ENCODE peak calls at places on chromosomes 11 and 22, in five cellular contexts. One of them, this sample, is unnamed.

GRCh38 chr22:37368058-37368457 is 59.2 kb downstream of the ELFN2 start:
- DNase-seq in trophoblast cell: no peak
- DNase-seq in H9: no peak
- DNase-seq in H1: no peak
- DNase-seq in mesenchymal stem cell: no peak
- DNase-seq in this sample: no peak

GRCh38 chr11:44557464-44557863 is 8.0 kb upstream of the CD82 start:
- DNase-seq in H9: no peak
- DNase-seq in mesenchymal stem cell: no peak
- DNase-seq in H1: no peak
- DNase-seq in trophoblast cell: no peak
- DNase-seq in this sample: no peak

GRCh38 chr11:32949739-32950138 is 57.1 kb downstream of the QSER1 start:
- DNase-seq in H1: no peak
- DNase-seq in H9: no peak
- DNase-seq in mesenchymal stem cell: no peak
- DNase-seq in trophoblast cell: no peak
- DNase-seq in this sample: no peak

GRCh38 chr11:122721964-122722266 is 66.4 kb downstream of the UBASH3B start:
- DNase-seq in mesenchymal stem cell: peak
- DNase-seq in H1: no peak
- DNase-seq in trophoblast cell: peak
- DNase-seq in H9: no peak
- DNase-seq in this sample: no peak

GRCh38 chr11:68892576-68892975 is 11.1 kb downstream of the MRPL21 start:
- DNase-seq in trophoblast cell: no peak
- DNase-seq in H1: no peak
- DNase-seq in mesenchymal stem cell: no peak
- DNase-seq in H9: no peak
- DNase-seq in this sample: no peak

GRCh38 chr11:78541537-78541936 is 33.1 kb downstream of the NARS2 start:
- DNase-seq in mesenchymal stem cell: no peak
- DNase-seq in H1: no peak
- DNase-seq in H9: no peak
- DNase-seq in trophoblast cell: no peak
- DNase-seq in this sample: no peak

GRCh38 chr11:118928108-118928869 is 2.6 kb upstream of the BCL9L start:
- DNase-seq in mesenchymal stem cell: peak
- DNase-seq in H9: peak
- DNase-seq in H1: no peak
- DNase-seq in trophoblast cell: peak
- DNase-seq in this sample: peak

GRCh38 chr11:67416416-67417335 is 1.2 kb downstream of the CARNS1 start:
- DNase-seq in H1: no peak
- DNase-seq in H9: no peak
- DNase-seq in mesenchymal stem cell: no peak
- DNase-seq in trophoblast cell: no peak
- DNase-seq in this sample: no peak

GRCh38 chr11:34405079-34405858 is 33.5 kb upstream of the CAT start:
- DNase-seq in trophoblast cell: no peak
- DNase-seq in H1: no peak
- DNase-seq in H9: no peak
- DNase-seq in mesenchymal stem cell: no peak
- DNase-seq in this sample: no peak

GRCh38 chr22:22111267-22111751 is 128.7 kb upstream of the TOP3B start:
- DNase-seq in H1: no peak
- DNase-seq in H9: no peak
- DNase-seq in mesenchymal stem cell: peak
- DNase-seq in trophoblast cell: no peak
- DNase-seq in this sample: no peak

GRCh38 chr11:94203070-94203469 is 74.4 kb downstream of the PANX1 start:
- DNase-seq in H9: no peak
- DNase-seq in H1: no peak
- DNase-seq in mesenchymal stem cell: no peak
- DNase-seq in trophoblast cell: no peak
- DNase-seq in this sample: no peak

GRCh38 chr11:96204721-96205459 is 138.1 kb downstream of the MAML2 start:
- DNase-seq in H9: no peak
- DNase-seq in mesenchymal stem cell: no peak
- DNase-seq in H1: no peak
- DNase-seq in trophoblast cell: no peak
- DNase-seq in this sample: no peak

GRCh38 chr11:110147965-110148709 is 54.9 kb downstream of the ZC3H12C start:
- DNase-seq in H1: no peak
- DNase-seq in H9: no peak
- DNase-seq in mesenchymal stem cell: peak
- DNase-seq in trophoblast cell: no peak
- DNase-seq in this sample: no peak

GRCh38 chr11:33735426-33736147 is 636 bp downstream of the CD59 start:
- DNase-seq in H9: no peak
- DNase-seq in mesenchymal stem cell: peak
- DNase-seq in H1: no peak
- DNase-seq in trophoblast cell: peak
- DNase-seq in this sample: peak

GRCh38 chr22:37784829-37785495 is 22.8 kb upstream of the GCAT start:
- DNase-seq in H9: peak
- DNase-seq in trophoblast cell: peak
- DNase-seq in H1: no peak
- DNase-seq in mesenchymal stem cell: no peak
- DNase-seq in this sample: no peak

GRCh38 chr11:93020248-93021088 is 51.0 kb downstream of the MTNR1B start:
- DNase-seq in H9: no peak
- DNase-seq in trophoblast cell: no peak
- DNase-seq in mesenchymal stem cell: peak
- DNase-seq in H1: no peak
- DNase-seq in this sample: peak

GRCh38 chr11:16778876-16779275 is 40.4 kb downstream of the C11orf58 start:
- DNase-seq in trophoblast cell: no peak
- DNase-seq in H9: no peak
- DNase-seq in mesenchymal stem cell: no peak
- DNase-seq in H1: no peak
- DNase-seq in this sample: no peak

GRCh38 chr11:26493616-26494015 is 78.4 kb downstream of the MUC15 start:
- DNase-seq in H9: no peak
- DNase-seq in trophoblast cell: no peak
- DNase-seq in H1: no peak
- DNase-seq in mesenchymal stem cell: no peak
- DNase-seq in this sample: peak

GRCh38 chr11:92225563-92226308 is 1.1 kb downstream of the FAT3 start:
- DNase-seq in H9: peak
- DNase-seq in mesenchymal stem cell: peak
- DNase-seq in trophoblast cell: no peak
- DNase-seq in H1: no peak
- DNase-seq in this sample: peak

GRCh38 chr11:90491466-90491865 is 268.6 kb upstream of the CHORDC1 start:
- DNase-seq in trophoblast cell: no peak
- DNase-seq in H9: no peak
- DNase-seq in mesenchymal stem cell: no peak
- DNase-seq in H1: no peak
- DNase-seq in this sample: no peak

GRCh38 chr11:124898711-124899110 is 1.0 kb upstream of the ROBO4 start:
- DNase-seq in H9: peak
- DNase-seq in trophoblast cell: no peak
- DNase-seq in mesenchymal stem cell: no peak
- DNase-seq in H1: no peak
- DNase-seq in this sample: no peak

GRCh38 chr11:70129051-70129592 is 51.0 kb downstream of the ANO1 start:
- DNase-seq in H9: no peak
- DNase-seq in trophoblast cell: no peak
- DNase-seq in mesenchymal stem cell: no peak
- DNase-seq in H1: no peak
- DNase-seq in this sample: no peak

DNA sequence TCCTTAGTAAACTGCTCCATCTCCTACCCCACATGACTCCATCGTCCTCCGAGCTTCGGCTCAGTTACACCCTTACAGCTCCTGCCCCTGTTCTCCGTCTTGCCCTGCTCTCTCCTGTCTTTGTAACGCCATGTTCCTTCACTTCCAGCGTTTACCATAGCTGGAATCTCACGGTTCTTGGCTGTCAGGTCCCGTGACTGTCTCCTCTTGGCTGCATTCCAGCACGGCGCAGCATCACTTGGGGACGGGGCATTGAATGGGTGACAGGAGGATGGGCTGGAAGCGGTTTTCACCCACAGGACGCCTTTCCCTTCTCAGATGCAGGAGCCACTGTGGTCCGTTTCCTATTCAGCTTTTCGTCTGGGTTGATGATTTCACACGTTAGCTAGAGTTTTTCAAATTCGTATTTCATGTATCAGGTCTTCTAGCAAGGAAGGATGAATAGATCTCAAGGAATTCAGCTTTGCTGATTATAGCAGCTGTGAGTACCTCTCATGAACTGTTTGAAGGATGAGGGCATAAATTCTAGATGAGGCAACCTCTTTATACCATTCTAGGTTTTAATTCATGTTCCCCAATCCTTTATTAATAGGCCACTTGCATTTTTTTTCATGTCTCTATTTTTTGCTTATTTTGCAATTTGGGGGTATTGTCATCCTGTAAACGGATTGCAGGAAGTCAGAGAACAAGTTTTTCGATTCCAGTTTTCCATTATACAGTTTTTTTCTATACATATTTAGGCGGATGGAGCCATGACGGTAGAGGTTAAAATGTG is 29.1 kb downstream of the ZBED4 start:
- DNase-seq in H9: no peak
- DNase-seq in trophoblast cell: no peak
- DNase-seq in mesenchymal stem cell: no peak
- DNase-seq in H1: no peak
- DNase-seq in this sample: no peak
- H2BK12ac ChIP-seq in H9: no peak
- H2BK12ac ChIP-seq in trophoblast cell: no peak
- H2BK12ac ChIP-seq in mesenchymal stem cell: no peak
- H2BK12ac ChIP-seq in H1: no peak
- H2BK12ac ChIP-seq in this sample: no peak

GRCh38 chr11:117747892-117748291 is 49.1 kb downstream of the DSCAML1 start:
- DNase-seq in H9: no peak
- DNase-seq in mesenchymal stem cell: no peak
- DNase-seq in H1: no peak
- DNase-seq in trophoblast cell: no peak
- DNase-seq in this sample: no peak
- H2BK12ac ChIP-seq in H9: no peak
- H2BK12ac ChIP-seq in mesenchymal stem cell: no peak
- H2BK12ac ChIP-seq in H1: no peak
- H2BK12ac ChIP-seq in trophoblast cell: no peak
- H2BK12ac ChIP-seq in this sample: no peak

GRCh38 chr11:13993096-13993760 is 30.7 kb downstream of the SPON1 start:
- DNase-seq in H1: no peak
- DNase-seq in trophoblast cell: no peak
- DNase-seq in H9: no peak
- DNase-seq in mesenchymal stem cell: no peak
- DNase-seq in this sample: no peak

GRCh38 chr11:14001597-14001996 is 39.1 kb downstream of the SPON1 start:
- DNase-seq in trophoblast cell: no peak
- DNase-seq in mesenchymal stem cell: no peak
- DNase-seq in H1: no peak
- DNase-seq in H9: no peak
- DNase-seq in this sample: no peak

GRCh38 chr11:13999704-14000103 is 37.2 kb downstream of the SPON1 start:
- DNase-seq in mesenchymal stem cell: no peak
- DNase-seq in H9: no peak
- DNase-seq in H1: no peak
- DNase-seq in trophoblast cell: no peak
- DNase-seq in this sample: no peak

DNA sequence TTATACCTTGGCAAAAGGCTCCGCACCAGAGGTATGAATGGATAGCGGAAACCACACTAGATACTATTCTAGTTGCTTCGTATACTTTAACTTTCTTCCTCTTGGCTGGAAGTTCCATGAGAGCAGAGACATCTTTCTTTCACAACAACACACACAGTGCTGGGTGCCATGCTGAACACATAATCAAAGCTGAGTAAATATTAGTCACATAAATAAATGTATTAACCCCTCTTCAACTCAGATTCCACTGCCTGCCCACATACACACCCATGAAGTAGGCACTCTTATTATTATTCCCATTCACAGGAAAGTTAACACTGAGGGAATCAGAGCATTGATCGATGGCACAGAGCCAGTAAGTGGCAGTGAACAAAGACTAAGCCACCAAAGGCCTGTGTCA is 35.4 kb downstream of the SPON1 start:
- DNase-seq in H1: no peak
- DNase-seq in mesenchymal stem cell: no peak
- DNase-seq in H9: no peak
- DNase-seq in trophoblast cell: no peak
- DNase-seq in this sample: no peak
- H2BK12ac ChIP-seq in H1: no peak
- H2BK12ac ChIP-seq in mesenchymal stem cell: no peak
- H2BK12ac ChIP-seq in H9: no peak
- H2BK12ac ChIP-seq in trophoblast cell: no peak
- H2BK12ac ChIP-seq in this sample: no peak

DNA sequence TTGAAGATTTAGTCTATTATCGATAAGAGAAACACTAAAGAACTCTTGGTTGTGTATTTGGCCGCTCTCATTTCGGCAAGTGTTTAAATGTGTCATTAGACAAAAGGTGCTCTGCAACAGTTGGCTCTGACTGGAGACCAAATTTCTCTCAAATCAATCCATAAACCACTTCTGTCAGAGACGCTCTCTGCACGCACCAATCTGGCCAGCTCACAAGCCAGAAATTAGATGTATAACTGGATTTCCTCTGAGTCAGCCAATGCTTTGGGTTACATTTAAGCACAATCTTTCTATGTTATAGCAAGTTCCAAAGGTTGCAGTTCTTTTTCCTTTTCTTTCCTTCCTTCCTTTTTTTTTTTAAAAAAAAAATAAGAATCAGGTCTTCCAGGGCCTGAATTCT is 17.6 kb upstream of the PARVA start:
- DNase-seq in trophoblast cell: no peak
- DNase-seq in H9: no peak
- DNase-seq in H1: no peak
- DNase-seq in mesenchymal stem cell: no peak
- DNase-seq in this sample: no peak
- H2BK12ac ChIP-seq in trophoblast cell: no peak
- H2BK12ac ChIP-seq in H9: no peak
- H2BK12ac ChIP-seq in H1: no peak
- H2BK12ac ChIP-seq in mesenchymal stem cell: no peak
- H2BK12ac ChIP-seq in this sample: no peak